ENCODE peak calls at places on chromosomes 5 and 9, in six cellular contexts. M, J, R, Q, N and L are unnamed samples. For H3K36me3, the result is how much of the 10 kb centered on the place peaks cover.

GRCh38 chr9:120186276-120186675 is 393.7 kb downstream of the CDK5RAP2 start:
- DNase-seq in M (no peak), J (no peak), R (no peak), Q (no peak), N (no peak), L (no peak)

GRCh38 chr9:98902925-98903324 is 40.8 kb upstream of the COL15A1 start:
- DNase-seq in M (no peak), J (no peak), R (no peak), Q (no peak), N (no peak), L (no peak)

GRCh38 chr5:132221781-132222648 is 5.6 kb downstream of the P4HA2 start:
- DNase-seq in M (peak), J (peak), R (peak), Q (peak), N (no peak), L (no peak)

GRCh38 chr9:78828521-78828920 is 531.6 kb downstream of the PSAT1 start:
- DNase-seq in M (no peak), J (no peak), R (no peak), Q (no peak), N (no peak), L (no peak)

GRCh38 chr5:95644351-95645042 is 2.1 kb upstream of the RFESD start:
- DNase-seq in M (peak), J (no peak), R (no peak), Q (peak), N (peak), L (peak)

GRCh38 chr5:80125962-80126480 is 90.9 kb downstream of the THBS4 start:
- DNase-seq in M (peak), J (no peak), R (no peak), Q (peak), N (no peak), L (peak)

GRCh38 chr5:153402550-153402949 is 87.9 kb upstream of the GRIA1 start:
- DNase-seq in M (peak), J (no peak), R (no peak), Q (no peak), N (no peak), L (no peak)

GRCh38 chr9:94178927-94179326 is 80.2 kb upstream of the ZNF169 start:
- DNase-seq in M (no peak), J (no peak), R (no peak), Q (no peak), N (peak), L (no peak)

GRCh38 chr5:111200828-111201227 is 23.4 kb upstream of the CAMK4 start:
- DNase-seq in M (no peak), J (no peak), R (no peak), Q (no peak), N (no peak), L (no peak)

GRCh38 chr5:172102251-172102870 is 85.7 kb downstream of the STK10 start:
- DNase-seq in M (no peak), J (no peak), R (peak), Q (no peak), N (no peak), L (no peak)

GRCh38 chr9:83336696-83337095 is 201.5 kb downstream of the FRMD3 start:
- DNase-seq in M (no peak), J (no peak), R (no peak), Q (no peak), N (peak), L (no peak)

GRCh38 chr5:136780518-136780917 is 415.2 kb upstream of the TRPC7 start:
- DNase-seq in M (no peak), J (no peak), R (no peak), Q (no peak), N (no peak), L (no peak)

GRCh38 chr5:74316064-74316586 is 324.4 kb downstream of the ENC1 start:
- DNase-seq in M (peak), J (peak), R (no peak), Q (peak), N (peak), L (peak)

GRCh38 chr9:90245661-90246060 is 397.0 kb downstream of the DIRAS2 start:
- DNase-seq in M (no peak), J (no peak), R (no peak), Q (no peak), N (no peak), L (no peak)

GRCh38 chr5:90793183-90793582 is 234.6 kb downstream of the ADGRV1 start:
- DNase-seq in M (peak), J (no peak), R (no peak), Q (no peak), N (no peak), L (no peak)

GRCh38 chr5:82165740-82166530 is 112.2 kb downstream of the RPS23 start:
- DNase-seq in M (peak), J (peak), R (peak), Q (peak), N (peak), L (peak)

GRCh38 chr9:69260161-69260560 is 64.9 kb upstream of the ENTREP1 start:
- DNase-seq in M (no peak), J (no peak), R (no peak), Q (no peak), N (no peak), L (no peak)

GRCh38 chr9:101486693-101487442 is 46.8 kb upstream of the RNF20 start:
- DNase-seq in M (peak), J (no peak), R (peak), Q (peak), N (no peak), L (no peak)

GRCh38 chr5:68047035-68047434 is 168.5 kb upstream of the PIK3R1 start:
- DNase-seq in M (peak), J (no peak), R (no peak), Q (peak), N (no peak), L (peak)

GRCh38 chr5:96114736-96115466 is 153.2 kb upstream of the ELL2 start:
- DNase-seq in M (peak), J (no peak), R (no peak), Q (peak), N (no peak), L (peak)

GRCh38 chr9:74804018-74804385 is 83.7 kb downstream of the TRPM6 start:
- DNase-seq in M (no peak), J (no peak), R (no peak), Q (no peak), N (no peak), L (no peak)

GRCh38 chr5:16690243-16690839 is 73.5 kb upstream of the RETREG1 start:
- DNase-seq in M (peak), J (no peak), R (no peak), Q (peak), N (peak), L (peak)

GRCh38 chr9:121282309-121283071 is 14.5 kb downstream of the GSN start:
- DNase-seq in M (peak), J (peak), R (peak), Q (peak), N (no peak), L (no peak)

GRCh38 chr5:43190755-43191603 is 1.0 kb upstream of the NIM1K start:
- DNase-seq in M (peak), J (no peak), R (no peak), Q (peak), N (no peak), L (peak)

GRCh38 chr5:147534172-147534951 is 24.5 kb upstream of the DPYSL3 start:
- DNase-seq in M (peak), J (no peak), R (no peak), Q (peak), N (no peak), L (no peak)

GRCh38 chr5:109016300-109016699 is 268.6 kb downstream of the FER start:
- DNase-seq in M (peak), J (no peak), R (no peak), Q (peak), N (peak), L (no peak)

GRCh38 chr9:137504432-137504777 is 45.3 kb upstream of the NSMF start:
- DNase-seq in M (no peak), J (no peak), R (no peak), Q (no peak), N (no peak), L (no peak)

GRCh38 chr9:137506702-137507171 is 43.5 kb downstream of the PNPLA7 start:
- DNase-seq in M (no peak), J (no peak), R (no peak), Q (peak), N (no peak), L (peak)

GRCh38 chr9:137506274-137506673 is 43.9 kb downstream of the PNPLA7 start:
- DNase-seq in M (no peak), J (no peak), R (no peak), Q (no peak), N (no peak), L (no peak)

GRCh38 chr9:137502008-137502913 is 43.1 kb upstream of the NSMF start:
- DNase-seq in M (no peak), J (no peak), R (no peak), Q (no peak), N (no peak), L (no peak)

GRCh38 chr9:137505421-137506140 is 44.6 kb downstream of the PNPLA7 start:
- DNase-seq in M (no peak), J (no peak), R (no peak), Q (no peak), N (no peak), L (no peak)
- H3K36me3 ChIP-seq in M (under half), J (under half), R (under half), Q (under half), N (under half), L (under half)

GRCh38 chr9:129810788-129811187 is 7.8 kb downstream of the TOR1B start:
- DNase-seq in M (no peak), J (no peak), R (no peak), Q (no peak), N (no peak), L (no peak)
- H3K36me3 ChIP-seq in M (under half), J (under half), R (half or more), Q (under half), N (under half), L (under half)

GRCh38 chr9:131203438-131204219 is 72.7 kb downstream of the FAM78A start:
- DNase-seq in M (no peak), J (no peak), R (no peak), Q (no peak), N (peak), L (no peak)
- H3K36me3 ChIP-seq in M (half or more), J (under half), R (half or more), Q (under half), N (half or more), L (half or more)

GRCh38 chr9:18776836-18777820 is 255.9 kb downstream of the SAXO1 start:
- DNase-seq in M (no peak), J (no peak), R (no peak), Q (no peak), N (no peak), L (no peak)

GRCh38 chr9:18775969-18776368 is 257.0 kb downstream of the SAXO1 start:
- DNase-seq in M (no peak), J (no peak), R (no peak), Q (no peak), N (no peak), L (no peak)

DNA sequence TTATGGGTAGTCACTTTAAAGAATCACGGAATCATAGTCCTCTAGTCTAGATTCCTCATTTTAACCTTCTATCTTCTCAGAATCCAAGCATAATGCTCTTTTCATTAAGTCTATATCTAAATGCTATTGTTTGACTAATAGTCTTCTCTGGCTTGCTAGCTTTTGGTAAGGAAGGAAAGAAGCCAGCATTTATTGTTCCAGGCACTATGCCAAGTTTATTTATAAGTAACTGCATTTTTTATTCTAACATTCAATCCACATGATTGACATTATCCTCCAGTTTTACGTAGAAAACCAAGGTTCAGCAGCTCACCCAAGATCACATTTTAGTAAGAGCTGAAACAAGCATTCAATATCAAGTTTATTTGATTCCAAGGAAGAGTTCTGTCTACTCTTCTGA is 254.2 kb downstream of the SAXO1 start:
- DNase-seq in M (no peak), J (no peak), R (no peak), Q (no peak), N (no peak), L (no peak)
- H3K36me3 ChIP-seq in M (under half), J (under half), R (under half), Q (under half), N (under half), L (under half)

DNA sequence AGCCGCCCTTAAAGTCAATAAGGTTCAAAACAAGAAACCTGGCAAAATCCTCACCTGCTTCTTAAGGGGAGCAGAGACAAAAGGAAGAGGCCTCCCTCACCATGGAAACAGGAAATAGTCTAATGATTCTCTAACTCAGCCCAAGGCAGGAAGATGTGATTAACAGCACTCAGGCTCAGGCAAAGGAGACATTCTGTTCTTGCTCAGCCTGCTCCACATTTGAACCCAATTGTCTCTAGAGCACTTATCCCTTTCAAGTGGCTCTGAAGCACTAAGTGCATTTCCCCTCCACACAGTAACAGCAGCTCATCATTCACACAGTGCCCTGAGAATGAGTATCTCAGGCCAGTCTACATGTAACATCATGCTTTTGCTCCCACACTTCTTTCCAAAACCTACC is 72.3 kb downstream of the NIPSNAP3B start:
- DNase-seq in M (no peak), J (no peak), R (no peak), Q (peak), N (no peak), L (no peak)
- H3K36me3 ChIP-seq in M (half or more), J (under half), R (half or more), Q (half or more), N (half or more), L (half or more)

GRCh38 chr5:140548791-140549190 is 1.3 kb downstream of the EIF4EBP3 start:
- DNase-seq in M (no peak), J (no peak), R (no peak), Q (no peak), N (no peak), L (no peak)
- H3K36me3 ChIP-seq in M (half or more), J (under half), R (half or more), Q (under half), N (under half), L (under half)

GRCh38 chr9:133347515-133347984 is 381 bp downstream of the MED22 start:
- DNase-seq in M (peak), J (no peak), R (peak), Q (no peak), N (no peak), L (no peak)
- H3K36me3 ChIP-seq in M (half or more), J (half or more), R (half or more), Q (half or more), N (half or more), L (half or more)

GRCh38 chr5:59460368-59461153 is 433.0 kb downstream of the PDE4D start:
- DNase-seq in M (no peak), J (no peak), R (no peak), Q (no peak), N (no peak), L (no peak)
- H3K36me3 ChIP-seq in M (under half), J (under half), R (under half), Q (under half), N (under half), L (under half)